ENCODE peak calls at places on chromosomes 2 and 18, in seven cellular contexts. I is brain microvascular endothelial cell; G is foreskin fibroblast; L is cardiac fibroblast; W is adipocyte; D is fibroblast of mammary gland; B is CD4-positive, CD25-positive, alpha-beta regulatory T cell. V is an unnamed sample.

GRCh38 chr2:239602290-239603282 is 201.8 kb upstream of the HDAC4 start:
- DNase-seq in I (no peak), G (no peak), L (no peak), W (no peak), D (no peak), B (no peak), V (no peak)

GRCh38 chr18:76495435-76496199 is 575 bp upstream of the ZNF516 start:
- DNase-seq in I (peak), G (peak), L (peak), W (peak), D (peak), B (no peak), V (no peak)

GRCh38 chr2:35080231-35080905 is 1275.2 kb upstream of the CRIM1 start:
- DNase-seq in I (no peak), G (no peak), L (peak), W (no peak), D (no peak), B (no peak), V (no peak)

GRCh38 chr2:120885311-120885710 is 149.6 kb downstream of the GLI2 start:
- DNase-seq in I (no peak), G (no peak), L (no peak), W (no peak), D (no peak), B (no peak), V (no peak)

GRCh38 chr2:73933194-73933593 is 6.5 kb downstream of the DGUOK start:
- DNase-seq in I (no peak), G (no peak), L (no peak), W (no peak), D (peak), B (no peak), V (no peak)

GRCh38 chr18:23689031-23689615 is at the start of gene LAMA3:
- DNase-seq in I (no peak), G (peak), L (peak), W (peak), D (peak), B (peak), V (no peak)

GRCh38 chr18:78526275-78526674 is 453.3 kb upstream of the SALL3 start:
- DNase-seq in I (no peak), G (no peak), L (no peak), W (no peak), D (no peak), B (no peak), V (no peak)

GRCh38 chr2:12302140-12302539 is 414.6 kb upstream of the TRIB2 start:
- DNase-seq in I (no peak), G (no peak), L (no peak), W (no peak), D (no peak), B (no peak), V (no peak)

GRCh38 chr2:100820346-100821254 is 661 bp downstream of the NPAS2 start:
- DNase-seq in I (no peak), G (no peak), L (no peak), W (peak), D (no peak), B (no peak), V (no peak)

GRCh38 chr2:100822587-100823248 is 2.8 kb downstream of the NPAS2 start:
- DNase-seq in I (no peak), G (peak), L (peak), W (peak), D (peak), B (no peak), V (no peak)

GRCh38 chr2:100823665-100824438 is 3.9 kb downstream of the NPAS2 start:
- DNase-seq in I (no peak), G (no peak), L (no peak), W (no peak), D (no peak), B (no peak), V (no peak)

GRCh38 chr2:100821255-100821912 is 1.4 kb downstream of the NPAS2 start:
- DNase-seq in I (no peak), G (peak), L (peak), W (peak), D (no peak), B (no peak), V (no peak)

DNA sequence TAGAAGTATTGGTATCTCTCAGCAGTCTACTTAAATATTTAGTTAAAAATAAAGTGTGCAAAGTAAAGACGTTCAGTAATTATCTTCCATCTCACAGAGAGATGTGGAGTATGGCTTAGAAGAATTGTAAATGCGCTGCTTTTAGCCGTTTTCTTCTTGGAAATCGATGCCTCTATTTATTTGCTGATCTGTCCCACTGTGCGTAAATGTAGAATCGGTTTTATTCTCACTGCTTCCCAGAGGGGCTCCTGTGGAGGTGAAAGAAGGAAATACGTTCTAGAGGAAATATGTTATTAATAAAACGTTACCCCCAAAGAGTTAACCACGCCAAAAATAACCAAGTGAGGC is 1.9 kb downstream of the NPAS2 start:
- DNase-seq in I (no peak), G (no peak), L (no peak), W (no peak), D (no peak), B (no peak), V (no peak)
- H3K4me3 ChIP-seq in I (peak), G (peak), L (peak), W (peak), D (no peak), B (no peak), V (no peak)

GRCh38 chr2:62362561-62362960 is 143.4 kb downstream of the TMEM17 start:
- DNase-seq in I (no peak), G (no peak), L (no peak), W (no peak), D (no peak), B (no peak), V (peak)
- H3K4me3 ChIP-seq in I (no peak), G (no peak), L (no peak), W (no peak), D (no peak), B (no peak), V (no peak)

DNA sequence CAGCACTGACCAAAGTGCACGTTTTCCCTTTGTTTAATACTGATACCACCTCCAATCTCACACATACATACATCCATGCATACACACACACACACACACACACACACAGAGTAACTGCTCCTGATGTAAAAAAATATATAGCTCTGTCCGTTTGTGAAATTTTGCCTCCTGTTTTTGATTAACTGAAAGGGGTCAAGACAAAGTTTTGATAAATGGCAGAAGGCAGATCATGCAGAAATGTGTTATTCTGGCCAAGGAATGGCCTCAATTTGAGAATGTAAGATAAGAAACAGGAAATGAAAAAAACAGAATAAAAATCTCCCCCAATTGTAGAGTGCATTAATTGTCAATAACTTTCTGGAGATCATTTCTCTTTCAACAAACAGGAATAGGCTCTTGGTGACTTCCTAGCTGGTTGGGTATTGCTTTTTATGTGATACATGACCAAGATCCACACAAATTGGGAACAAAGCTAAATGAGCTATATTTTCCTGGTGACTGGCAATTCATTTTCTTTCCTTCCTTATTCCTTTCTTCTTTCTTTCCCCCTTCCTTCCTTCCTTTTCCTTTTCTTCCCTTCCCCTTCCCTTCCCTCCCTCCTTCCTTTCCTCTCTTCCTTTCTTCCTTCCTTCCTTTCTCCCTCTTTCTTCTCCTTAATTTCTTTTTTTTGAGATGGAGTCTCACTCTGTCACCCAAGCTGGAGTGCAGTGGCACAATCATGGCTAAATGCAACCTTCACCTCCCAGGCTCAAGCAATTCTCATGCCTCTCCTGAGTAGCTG is 88.9 kb upstream of the PMAIP1 start:
- DNase-seq in I (no peak), G (no peak), L (no peak), W (peak), D (peak), B (no peak), V (no peak)
- H3K4me3 ChIP-seq in I (no peak), G (no peak), L (no peak), W (no peak), D (no peak), B (no peak), V (no peak)

GRCh38 chr2:57759822-57760300 is 286.7 kb upstream of the VRK2 start:
- DNase-seq in I (peak), G (peak), L (peak), W (peak), D (peak), B (peak), V (peak)
- H3K4me3 ChIP-seq in I (peak), G (peak), L (peak), W (peak), D (peak), B (no peak), V (peak)

DNA sequence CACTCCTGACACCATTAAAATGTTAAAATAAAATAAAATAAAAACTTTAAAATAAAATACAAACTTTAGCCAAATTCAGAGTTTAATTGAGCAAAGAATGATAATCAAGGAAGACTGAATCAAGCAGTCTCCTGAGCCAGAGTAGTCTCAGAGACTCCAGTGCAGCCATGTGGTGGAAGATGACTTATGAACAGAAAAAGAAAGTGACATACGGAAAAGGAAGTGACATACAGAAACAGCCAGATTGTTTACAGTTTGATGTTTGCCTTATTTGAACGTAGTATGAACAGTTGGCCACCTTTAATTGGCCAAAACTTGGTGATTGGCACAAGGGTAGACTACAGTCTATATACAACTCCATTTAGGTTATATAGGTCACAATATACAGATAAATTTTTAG is 787.2 kb downstream of the ADCYAP1 start:
- DNase-seq in I (no peak), G (no peak), L (no peak), W (no peak), D (no peak), B (no peak), V (no peak)
- H3K4me3 ChIP-seq in I (no peak), G (no peak), L (no peak), W (no peak), D (no peak), B (no peak), V (no peak)

GRCh38 chr2:180523629-180524340 is 456.6 kb upstream of the UBE2E3 start:
- DNase-seq in I (peak), G (peak), L (peak), W (peak), D (peak), B (no peak), V (no peak)
- H3K4me3 ChIP-seq in I (no peak), G (no peak), L (no peak), W (peak), D (no peak), B (no peak), V (no peak)

DNA sequence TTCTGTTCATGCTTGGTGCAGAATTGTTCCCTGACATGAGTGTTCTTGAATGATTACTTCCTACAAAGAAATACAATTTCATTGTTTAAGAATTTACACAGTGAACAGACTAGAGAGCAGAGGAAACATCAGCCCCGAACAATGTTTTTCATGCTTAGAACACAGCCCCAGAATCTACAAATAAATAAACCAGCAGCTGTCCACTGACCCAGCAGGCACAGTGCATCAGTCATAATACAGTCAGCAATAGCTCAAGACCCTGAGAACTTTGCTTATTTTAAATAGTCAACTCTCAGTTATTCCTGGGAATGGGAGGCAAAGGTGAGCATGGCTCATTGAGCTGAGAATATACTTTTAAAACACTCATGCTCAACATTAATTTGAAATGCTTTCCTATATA is 38.4 kb downstream of the XIRP2 start:
- DNase-seq in I (no peak), G (no peak), L (no peak), W (no peak), D (no peak), B (no peak), V (no peak)
- H3K4me3 ChIP-seq in I (no peak), G (no peak), L (no peak), W (no peak), D (no peak), B (no peak), V (no peak)